ENCODE peak calls at places on chromosomes 4 and X, in six cellular contexts. One of them, this sample, is unnamed.

GRCh38 chrX:9611436-9612145 is 146.7 kb downstream of the TBL1X start:
- DNase-seq in amygdala: no peak
- DNase-seq in HEK293T: no peak
- DNase-seq in stimulated activated CD4-positive, alpha-beta T cell treated with anti-CD3 and anti-CD28 coated beads, Interleukin-1b, Interleukin-23, amount 100 ng/mL, for 48 hours: no peak
- DNase-seq in mucosa of gallbladder: no peak
- DNase-seq in CD4-positive, alpha-beta T cell: no peak
- DNase-seq in this sample: no peak

GRCh38 chr4:143337600-143338287 is 1.1 kb downstream of the GAB1 start:
- DNase-seq in amygdala: peak; percentile 48
- DNase-seq in HEK293T: no peak
- DNase-seq in stimulated activated CD4-positive, alpha-beta T cell treated with anti-CD3 and anti-CD28 coated beads, Interleukin-1b, Interleukin-23, amount 100 ng/mL, for 48 hours: no peak
- DNase-seq in mucosa of gallbladder: peak; percentile 46
- DNase-seq in CD4-positive, alpha-beta T cell: no peak
- DNase-seq in this sample: no peak

GRCh38 chr4:184347251-184348239 is 126.8 kb downstream of the IRF2 start:
- DNase-seq in amygdala: no peak
- DNase-seq in HEK293T: peak; percentile 18
- DNase-seq in stimulated activated CD4-positive, alpha-beta T cell treated with anti-CD3 and anti-CD28 coated beads, Interleukin-1b, Interleukin-23, amount 100 ng/mL, for 48 hours: no peak
- DNase-seq in mucosa of gallbladder: peak; percentile 59
- DNase-seq in CD4-positive, alpha-beta T cell: no peak
- DNase-seq in this sample: no peak

GRCh38 chrX:139554991-139555675 is 24.6 kb downstream of the F9 start:
- DNase-seq in amygdala: no peak
- DNase-seq in HEK293T: no peak
- DNase-seq in stimulated activated CD4-positive, alpha-beta T cell treated with anti-CD3 and anti-CD28 coated beads, Interleukin-1b, Interleukin-23, amount 100 ng/mL, for 48 hours: no peak
- DNase-seq in mucosa of gallbladder: no peak
- DNase-seq in CD4-positive, alpha-beta T cell: no peak
- DNase-seq in this sample: no peak

GRCh38 chr4:75243570-75243969 is 270.6 kb downstream of the RCHY1 start:
- DNase-seq in amygdala: no peak
- DNase-seq in HEK293T: no peak
- DNase-seq in stimulated activated CD4-positive, alpha-beta T cell treated with anti-CD3 and anti-CD28 coated beads, Interleukin-1b, Interleukin-23, amount 100 ng/mL, for 48 hours: no peak
- DNase-seq in mucosa of gallbladder: no peak
- DNase-seq in CD4-positive, alpha-beta T cell: no peak
- DNase-seq in this sample: no peak

GRCh38 chr4:77015390-77015789 is 60.4 kb downstream of the CCNI start:
- DNase-seq in amygdala: no peak
- DNase-seq in HEK293T: no peak
- DNase-seq in stimulated activated CD4-positive, alpha-beta T cell treated with anti-CD3 and anti-CD28 coated beads, Interleukin-1b, Interleukin-23, amount 100 ng/mL, for 48 hours: no peak
- DNase-seq in mucosa of gallbladder: no peak
- DNase-seq in CD4-positive, alpha-beta T cell: no peak
- DNase-seq in this sample: no peak

GRCh38 chrX:378443-378842 is 8.3 kb downstream of the PPP2R3B start:
- DNase-seq in amygdala: no peak
- DNase-seq in HEK293T: no peak
- DNase-seq in stimulated activated CD4-positive, alpha-beta T cell treated with anti-CD3 and anti-CD28 coated beads, Interleukin-1b, Interleukin-23, amount 100 ng/mL, for 48 hours: no peak
- DNase-seq in mucosa of gallbladder: no peak
- DNase-seq in CD4-positive, alpha-beta T cell: no peak
- DNase-seq in this sample: no peak

GRCh38 chr4:24471623-24472510 is 112.5 kb downstream of the DHX15 start:
- DNase-seq in amygdala: peak; percentile 45
- DNase-seq in HEK293T: no peak
- DNase-seq in stimulated activated CD4-positive, alpha-beta T cell treated with anti-CD3 and anti-CD28 coated beads, Interleukin-1b, Interleukin-23, amount 100 ng/mL, for 48 hours: no peak
- DNase-seq in mucosa of gallbladder: no peak
- DNase-seq in CD4-positive, alpha-beta T cell: peak; percentile 2
- DNase-seq in this sample: peak; percentile 4

GRCh38 chr4:8409271-8410065 is 31.1 kb downstream of the ACOX3 start:
- DNase-seq in amygdala: no peak
- DNase-seq in HEK293T: no peak
- DNase-seq in stimulated activated CD4-positive, alpha-beta T cell treated with anti-CD3 and anti-CD28 coated beads, Interleukin-1b, Interleukin-23, amount 100 ng/mL, for 48 hours: peak; percentile 11
- DNase-seq in mucosa of gallbladder: no peak
- DNase-seq in CD4-positive, alpha-beta T cell: peak; percentile 19
- DNase-seq in this sample: peak; percentile 4

GRCh38 chrX:12701625-12702024 is 89.6 kb upstream of the PRPS2 start:
- DNase-seq in amygdala: no peak
- DNase-seq in HEK293T: peak; percentile 65
- DNase-seq in stimulated activated CD4-positive, alpha-beta T cell treated with anti-CD3 and anti-CD28 coated beads, Interleukin-1b, Interleukin-23, amount 100 ng/mL, for 48 hours: peak; percentile 37
- DNase-seq in mucosa of gallbladder: peak; percentile 42
- DNase-seq in CD4-positive, alpha-beta T cell: no peak
- DNase-seq in this sample: peak; percentile 6

GRCh38 chr4:7396186-7396585 is 38.5 kb downstream of the PSAPL1 start:
- DNase-seq in amygdala: no peak
- DNase-seq in HEK293T: no peak
- DNase-seq in stimulated activated CD4-positive, alpha-beta T cell treated with anti-CD3 and anti-CD28 coated beads, Interleukin-1b, Interleukin-23, amount 100 ng/mL, for 48 hours: no peak
- DNase-seq in mucosa of gallbladder: no peak
- DNase-seq in CD4-positive, alpha-beta T cell: no peak
- DNase-seq in this sample: no peak

GRCh38 chr4:173538903-173539445 is 8.9 kb upstream of the HAND2 start:
- DNase-seq in amygdala: no peak
- DNase-seq in HEK293T: no peak
- DNase-seq in stimulated activated CD4-positive, alpha-beta T cell treated with anti-CD3 and anti-CD28 coated beads, Interleukin-1b, Interleukin-23, amount 100 ng/mL, for 48 hours: no peak
- DNase-seq in mucosa of gallbladder: no peak
- DNase-seq in CD4-positive, alpha-beta T cell: no peak
- DNase-seq in this sample: no peak

GRCh38 chr4:74044676-74045075 is 6.2 kb upstream of the CXCL3 start:
- DNase-seq in amygdala: no peak
- DNase-seq in HEK293T: no peak
- DNase-seq in stimulated activated CD4-positive, alpha-beta T cell treated with anti-CD3 and anti-CD28 coated beads, Interleukin-1b, Interleukin-23, amount 100 ng/mL, for 48 hours: no peak
- DNase-seq in mucosa of gallbladder: no peak
- DNase-seq in CD4-positive, alpha-beta T cell: no peak
- DNase-seq in this sample: no peak

GRCh38 chr4:1770245-1770644 is 22.8 kb upstream of the FGFR3 start:
- DNase-seq in amygdala: no peak
- DNase-seq in HEK293T: no peak
- DNase-seq in stimulated activated CD4-positive, alpha-beta T cell treated with anti-CD3 and anti-CD28 coated beads, Interleukin-1b, Interleukin-23, amount 100 ng/mL, for 48 hours: no peak
- DNase-seq in mucosa of gallbladder: no peak
- DNase-seq in CD4-positive, alpha-beta T cell: no peak
- DNase-seq in this sample: no peak

GRCh38 chr4:82247171-82247570 is 126.6 kb downstream of the HNRNPD start:
- DNase-seq in amygdala: no peak
- DNase-seq in HEK293T: no peak
- DNase-seq in stimulated activated CD4-positive, alpha-beta T cell treated with anti-CD3 and anti-CD28 coated beads, Interleukin-1b, Interleukin-23, amount 100 ng/mL, for 48 hours: no peak
- DNase-seq in mucosa of gallbladder: no peak
- DNase-seq in CD4-positive, alpha-beta T cell: no peak
- DNase-seq in this sample: no peak

GRCh38 chr4:186020106-186020792 is 48.7 kb upstream of the TLR3 start:
- DNase-seq in amygdala: no peak
- DNase-seq in HEK293T: no peak
- DNase-seq in stimulated activated CD4-positive, alpha-beta T cell treated with anti-CD3 and anti-CD28 coated beads, Interleukin-1b, Interleukin-23, amount 100 ng/mL, for 48 hours: no peak
- DNase-seq in mucosa of gallbladder: no peak
- DNase-seq in CD4-positive, alpha-beta T cell: no peak
- DNase-seq in this sample: no peak

GRCh38 chr4:74536557-74536956 is 91.6 kb downstream of the AREG start:
- DNase-seq in amygdala: no peak
- DNase-seq in HEK293T: no peak
- DNase-seq in stimulated activated CD4-positive, alpha-beta T cell treated with anti-CD3 and anti-CD28 coated beads, Interleukin-1b, Interleukin-23, amount 100 ng/mL, for 48 hours: no peak
- DNase-seq in mucosa of gallbladder: no peak
- DNase-seq in CD4-positive, alpha-beta T cell: no peak
- DNase-seq in this sample: no peak

GRCh38 chrX:109826954-109827708 is 94.1 kb upstream of the ACSL4 start:
- DNase-seq in amygdala: no peak
- DNase-seq in HEK293T: no peak
- DNase-seq in stimulated activated CD4-positive, alpha-beta T cell treated with anti-CD3 and anti-CD28 coated beads, Interleukin-1b, Interleukin-23, amount 100 ng/mL, for 48 hours: no peak
- DNase-seq in mucosa of gallbladder: no peak
- DNase-seq in CD4-positive, alpha-beta T cell: no peak
- DNase-seq in this sample: no peak

GRCh38 chrX:15834827-15835595 is 19.6 kb downstream of the AP1S2 start:
- DNase-seq in amygdala: no peak
- DNase-seq in HEK293T: no peak
- DNase-seq in stimulated activated CD4-positive, alpha-beta T cell treated with anti-CD3 and anti-CD28 coated beads, Interleukin-1b, Interleukin-23, amount 100 ng/mL, for 48 hours: no peak
- DNase-seq in mucosa of gallbladder: no peak
- DNase-seq in CD4-positive, alpha-beta T cell: no peak
- DNase-seq in this sample: no peak

GRCh38 chr4:168656055-168656660 is 159.3 kb downstream of the PALLD start:
- DNase-seq in amygdala: no peak
- DNase-seq in HEK293T: no peak
- DNase-seq in stimulated activated CD4-positive, alpha-beta T cell treated with anti-CD3 and anti-CD28 coated beads, Interleukin-1b, Interleukin-23, amount 100 ng/mL, for 48 hours: no peak
- DNase-seq in mucosa of gallbladder: no peak
- DNase-seq in CD4-positive, alpha-beta T cell: no peak
- DNase-seq in this sample: no peak

GRCh38 chr4:89283226-89283974 is 24.2 kb downstream of the GPRIN3 start:
- DNase-seq in amygdala: no peak
- DNase-seq in HEK293T: no peak
- DNase-seq in stimulated activated CD4-positive, alpha-beta T cell treated with anti-CD3 and anti-CD28 coated beads, Interleukin-1b, Interleukin-23, amount 100 ng/mL, for 48 hours: no peak
- DNase-seq in mucosa of gallbladder: no peak
- DNase-seq in CD4-positive, alpha-beta T cell: peak; percentile 37
- DNase-seq in this sample: no peak

GRCh38 chr4:151537726-151538125 is 128.8 kb downstream of the FHIP1A start:
- DNase-seq in amygdala: no peak
- DNase-seq in HEK293T: no peak
- DNase-seq in stimulated activated CD4-positive, alpha-beta T cell treated with anti-CD3 and anti-CD28 coated beads, Interleukin-1b, Interleukin-23, amount 100 ng/mL, for 48 hours: no peak
- DNase-seq in mucosa of gallbladder: no peak
- DNase-seq in CD4-positive, alpha-beta T cell: no peak
- DNase-seq in this sample: no peak

GRCh38 chr4:6956434-6957147 is 47.0 kb downstream of the TBC1D14 start:
- DNase-seq in amygdala: no peak
- DNase-seq in HEK293T: no peak
- DNase-seq in stimulated activated CD4-positive, alpha-beta T cell treated with anti-CD3 and anti-CD28 coated beads, Interleukin-1b, Interleukin-23, amount 100 ng/mL, for 48 hours: no peak
- DNase-seq in mucosa of gallbladder: no peak
- DNase-seq in CD4-positive, alpha-beta T cell: no peak
- DNase-seq in this sample: no peak

This sample was measured in T-helper 2 cell treated with Interferon-gamma antibody and Interleukin-4, amounts not matched to agents 5 μg/mL and 100 μg/mL, for 36 hours.